ENCODE peak calls at places on chromosomes 4 and X, in nine cellular contexts. U, D, M, A, G, J, H, I and W are unnamed samples.

GRCh38 chrX:148448686-148449085 is 51.7 kb upstream of the AFF2 start:
- DNase-seq in U (no peak), D (no peak), M (no peak), A (no peak), G (no peak), J (no peak), H (no peak), I (no peak), W (no peak)

GRCh38 chr4:177401658-177402273 is 40.5 kb downstream of the AGA start:
- DNase-seq in U (no peak), D (no peak), M (no peak), A (no peak), G (no peak), J (no peak), H (no peak), I (no peak), W (no peak)

GRCh38 chrX:22433292-22434070 is 160.8 kb downstream of the CBLL2 start:
- DNase-seq in U (no peak), D (no peak), M (no peak), A (no peak), G (no peak), J (no peak), H (no peak), I (no peak), W (no peak)

GRCh38 chr4:7775396-7775795 is 164.3 kb downstream of the AFAP1 start:
- DNase-seq in U (no peak), D (no peak), M (no peak), A (no peak), G (no peak), J (no peak), H (no peak), I (no peak), W (no peak)

GRCh38 chrX:2423899-2424298 is 76.9 kb downstream of the DHRSX start:
- DNase-seq in U (no peak), D (no peak), M (no peak), A (no peak), G (no peak), J (no peak), H (no peak), I (no peak), W (no peak)

GRCh38 chrX:139691493-139691842 is 16.5 kb downstream of the MCF2 start:
- DNase-seq in U (no peak), D (no peak), M (no peak), A (peak), G (peak), J (peak), H (no peak), I (no peak), W (no peak)

GRCh38 chrX:133412246-133412645 is 3.0 kb downstream of the GPC4 start:
- DNase-seq in U (no peak), D (no peak), M (no peak), A (peak), G (no peak), J (peak), H (no peak), I (no peak), W (no peak)

GRCh38 chr4:8307714-8308113 is 38.2 kb downstream of the HTRA3 start:
- DNase-seq in U (no peak), D (no peak), M (no peak), A (no peak), G (no peak), J (no peak), H (no peak), I (no peak), W (no peak)

GRCh38 chr4:60805500-60806313 is 394.4 kb upstream of the ADGRL3 start:
- DNase-seq in U (peak), D (peak), M (no peak), A (peak), G (peak), J (peak), H (peak), I (no peak), W (no peak)

GRCh38 chr4:74376888-74377483 is 12.0 kb downstream of the EREG start:
- DNase-seq in U (peak), D (peak), M (no peak), A (peak), G (no peak), J (peak), H (peak), I (peak), W (peak)

GRCh38 chr4:87219648-87220093 is 747 bp downstream of the KLHL8 start:
- DNase-seq in U (peak), D (peak), M (no peak), A (peak), G (peak), J (peak), H (peak), I (no peak), W (peak)

GRCh38 chr4:44235897-44236296 is 212.7 kb downstream of the KCTD8 start:
- DNase-seq in U (no peak), D (no peak), M (no peak), A (no peak), G (no peak), J (no peak), H (no peak), I (no peak), W (no peak)

GRCh38 chr4:72909461-72909860 is 160.1 kb downstream of the COX18 start:
- DNase-seq in U (peak), D (no peak), M (no peak), A (no peak), G (peak), J (peak), H (no peak), I (no peak), W (no peak)

GRCh38 chr4:111937368-111937767 is 207.9 kb upstream of the FAM241A start:
- DNase-seq in U (peak), D (no peak), M (no peak), A (peak), G (no peak), J (peak), H (peak), I (peak), W (no peak)

GRCh38 chrX:65689377-65689776 is 21.9 kb downstream of the MSN start:
- DNase-seq in U (no peak), D (no peak), M (no peak), A (no peak), G (no peak), J (no peak), H (no peak), I (no peak), W (no peak)

GRCh38 chrX:154136627-154137161 is 7.3 kb upstream of the OPN1LW start:
- DNase-seq in U (peak), D (no peak), M (peak), A (peak), G (peak), J (peak), H (peak), I (peak), W (peak)

GRCh38 chrX:45757272-45757671 is 556.6 kb upstream of the DIPK2B start:
- DNase-seq in U (no peak), D (no peak), M (no peak), A (no peak), G (no peak), J (no peak), H (no peak), I (no peak), W (no peak)

DNA sequence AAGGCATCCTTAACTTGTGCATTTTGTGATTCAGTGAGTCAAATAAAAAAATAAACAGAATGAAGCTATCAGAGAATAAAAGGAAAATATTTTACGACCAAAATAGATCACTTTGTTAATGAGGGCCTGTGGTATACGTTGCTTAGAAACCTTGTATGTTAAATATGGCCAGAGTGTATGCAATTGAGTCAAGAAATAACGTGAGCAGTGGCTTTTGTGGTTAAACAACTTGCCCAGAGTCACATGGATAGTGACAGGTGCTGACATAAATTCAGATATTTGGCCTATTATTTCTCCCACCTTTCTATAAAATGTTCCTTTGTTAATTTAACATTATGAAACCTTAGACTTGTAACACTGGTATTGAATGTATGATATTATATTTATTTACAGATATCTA is 393.4 kb downstream of the PABPC4L start:
- DNase-seq in U (peak), D (no peak), M (no peak), A (no peak), G (no peak), J (no peak), H (no peak), I (no peak), W (no peak)
- TF ChIP-seq CTCF in U (no peak), D (no peak), M (no peak), A (no peak), G (no peak), J (no peak), H (no peak), I (no peak), W (no peak)

DNA sequence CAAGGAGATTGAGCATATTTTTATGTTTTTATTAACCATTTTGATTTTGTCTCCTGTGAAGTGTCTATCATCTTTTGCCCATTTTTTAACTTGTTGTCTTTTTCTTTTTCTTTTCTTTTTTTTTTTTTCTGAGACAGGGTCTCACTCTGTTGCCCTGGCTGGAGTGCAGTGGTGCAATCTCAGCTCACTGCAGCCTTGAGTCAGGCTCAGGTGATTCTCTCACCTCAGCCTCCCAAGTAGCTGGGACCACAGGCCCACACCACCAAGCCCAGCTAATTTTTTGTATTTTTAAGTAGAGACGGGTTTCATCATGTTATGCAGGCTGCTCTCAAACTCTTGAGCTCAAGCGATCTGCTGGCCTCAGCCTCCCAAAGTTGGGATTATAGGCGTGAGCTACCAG is 4.6 kb upstream of the ADD1 start:
- DNase-seq in U (no peak), D (no peak), M (no peak), A (no peak), G (no peak), J (no peak), H (no peak), I (no peak), W (no peak)
- H3K4me3 ChIP-seq in U (no peak), D (no peak), M (no peak), A (no peak), G (no peak), J (no peak), H (no peak), I (no peak), W (no peak)

GRCh38 chrX:36859231-36859630 is 148.9 kb upstream of the FAM47C start:
- DNase-seq in U (no peak), D (no peak), M (no peak), A (no peak), G (no peak), J (no peak), H (no peak), I (no peak), W (peak)

GRCh38 chrX:36856849-36857248 is 151.3 kb upstream of the FAM47C start:
- DNase-seq in U (no peak), D (no peak), M (no peak), A (no peak), G (no peak), J (peak), H (peak), I (no peak), W (no peak)
- TF ChIP-seq CTCF in U (peak), D (no peak), M (no peak), A (no peak), G (no peak), J (no peak), H (peak), I (no peak), W (no peak)

GRCh38 chr4:335515-335914 is 2.1 kb upstream of the ZNF141 start:
- DNase-seq in U (no peak), D (no peak), M (no peak), A (no peak), G (peak), J (no peak), H (no peak), I (no peak), W (no peak)
- H3K4me3 ChIP-seq in U (no peak), D (no peak), M (no peak), A (no peak), G (no peak), J (no peak), H (no peak), I (no peak), W (no peak)

DNA sequence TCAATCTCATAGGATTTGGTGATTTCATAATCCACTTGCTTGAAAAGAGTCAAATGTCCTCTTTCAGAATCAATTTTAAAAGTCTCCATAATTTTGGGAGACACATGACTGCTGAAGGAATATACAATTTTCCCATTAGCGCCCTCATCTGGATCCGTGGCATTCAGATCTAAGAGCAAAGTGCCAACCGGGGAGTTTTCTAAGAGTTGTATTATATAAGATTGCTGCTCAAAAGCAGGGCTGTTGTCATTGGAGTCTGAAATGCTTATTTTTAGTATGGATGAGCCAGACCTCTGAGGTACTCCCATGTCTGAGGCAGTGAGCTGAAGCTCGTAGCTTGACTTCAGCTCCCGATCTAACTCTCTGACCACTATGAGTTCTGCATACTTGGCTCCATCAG is 1.2 kb downstream of the PCDH18 start:
- DNase-seq in U (no peak), D (no peak), M (no peak), A (peak), G (peak), J (peak), H (no peak), I (no peak), W (no peak)
- TF ChIP-seq CTCF in U (peak), D (peak), M (peak), A (peak), G (no peak), J (peak), H (no peak), I (no peak), W (no peak)

GRCh38 chr4:38837334-38837733 is 19.3 kb downstream of the TLR6 start:
- DNase-seq in U (no peak), D (no peak), M (no peak), A (no peak), G (no peak), J (no peak), H (no peak), I (no peak), W (no peak)

GRCh38 chr4:38846015-38846414 is 10.6 kb downstream of the TLR6 start:
- DNase-seq in U (no peak), D (no peak), M (no peak), A (peak), G (no peak), J (no peak), H (no peak), I (no peak), W (no peak)

GRCh38 chr4:38837849-38838248 is 18.8 kb downstream of the TLR6 start:
- DNase-seq in U (no peak), D (no peak), M (no peak), A (peak), G (no peak), J (peak), H (no peak), I (peak), W (no peak)

GRCh38 chr4:38842998-38843397 is 13.6 kb downstream of the TLR6 start:
- DNase-seq in U (no peak), D (no peak), M (no peak), A (no peak), G (no peak), J (no peak), H (no peak), I (no peak), W (no peak)
- H3K4me3 ChIP-seq in U (no peak), D (no peak), M (no peak), A (no peak), G (no peak), J (no peak), H (no peak), I (no peak), W (no peak)

GRCh38 chr4:6111354-6111930 is 88.9 kb downstream of the JAKMIP1 start:
- DNase-seq in U (peak), D (no peak), M (no peak), A (no peak), G (no peak), J (no peak), H (no peak), I (no peak), W (no peak)
- TF ChIP-seq CTCF in U (no peak), D (no peak), M (no peak), A (no peak), G (no peak), J (no peak), H (no peak), I (no peak), W (no peak)